ENCODE peak calls at places on chromosomes 2 and 18, in four cellular contexts. One of them, this sample, is unnamed.

GRCh38 chr2:67997528-67998267 is 65.1 kb downstream of the C1D start:
- DNase-seq in brain microvascular endothelial cell: peak; percentile 33
- DNase-seq in GM23248: peak; percentile 94
- DNase-seq in prostate gland: no peak
- DNase-seq in this sample: no peak

GRCh38 chr2:3222636-3223035 is 155.0 kb downstream of the EIPR1 start:
- DNase-seq in brain microvascular endothelial cell: peak; percentile 28
- DNase-seq in GM23248: no peak
- DNase-seq in prostate gland: no peak
- DNase-seq in this sample: no peak

GRCh38 chr2:170434900-170435640 is 257.1 kb downstream of the MYO3B start:
- DNase-seq in brain microvascular endothelial cell: no peak
- DNase-seq in GM23248: no peak
- DNase-seq in prostate gland: no peak
- DNase-seq in this sample: no peak

GRCh38 chr2:65937379-65938160 is 497.4 kb upstream of the MEIS1 start:
- DNase-seq in brain microvascular endothelial cell: no peak
- DNase-seq in GM23248: peak; percentile 38
- DNase-seq in prostate gland: no peak
- DNase-seq in this sample: no peak

GRCh38 chr2:107730898-107731297 is 95.8 kb upstream of the RGPD4 start:
- DNase-seq in brain microvascular endothelial cell: no peak
- DNase-seq in GM23248: peak; percentile 2
- DNase-seq in prostate gland: no peak
- DNase-seq in this sample: no peak

GRCh38 chr2:218129756-218130155 is 3.9 kb downstream of the CXCR2 start:
- DNase-seq in brain microvascular endothelial cell: no peak
- DNase-seq in GM23248: peak; percentile 43
- DNase-seq in prostate gland: no peak
- DNase-seq in this sample: no peak

GRCh38 chr18:57755473-57756067 is 47.5 kb downstream of the ATP8B1 start:
- DNase-seq in brain microvascular endothelial cell: no peak
- DNase-seq in GM23248: no peak
- DNase-seq in prostate gland: no peak
- DNase-seq in this sample: no peak

GRCh38 chr2:234490239-234491074 is 6.4 kb downstream of the ARL4C start:
- DNase-seq in brain microvascular endothelial cell: no peak
- DNase-seq in GM23248: no peak
- DNase-seq in prostate gland: no peak
- DNase-seq in this sample: no peak

DNA sequence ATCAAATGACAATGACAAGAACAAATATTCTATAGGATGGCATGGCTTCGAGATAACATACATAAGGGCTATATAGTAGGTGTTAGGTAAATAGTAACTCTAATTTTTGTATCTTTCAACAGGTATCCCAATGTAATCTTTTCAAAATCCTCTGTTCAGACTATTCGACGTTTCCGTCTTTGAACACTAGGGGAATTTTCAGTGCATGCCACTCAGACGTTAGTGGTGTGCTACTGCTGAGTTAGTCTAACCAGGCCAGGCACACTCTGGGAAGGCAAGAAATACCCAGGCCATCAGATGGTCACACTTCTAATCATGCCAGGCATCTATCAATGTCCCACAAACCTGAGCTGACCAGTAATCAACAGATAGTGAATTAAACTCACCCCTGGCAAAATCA is 14.6 kb upstream of the CREG2 start:
- DNase-seq in brain microvascular endothelial cell: no peak
- DNase-seq in GM23248: no peak
- DNase-seq in prostate gland: no peak
- DNase-seq in this sample: no peak
- H3K27ac ChIP-seq in brain microvascular endothelial cell: no peak overlapping the region
- H3K27ac ChIP-seq in GM23248: no peak overlapping the region
- H3K27ac ChIP-seq in prostate gland: no peak overlapping the region
- H3K27ac ChIP-seq in this sample: no peak overlapping the region

GRCh38 chr2:191657977-191658376 is 20.0 kb upstream of the NABP1 start:
- DNase-seq in brain microvascular endothelial cell: peak; percentile 28
- DNase-seq in GM23248: peak; percentile 92
- DNase-seq in prostate gland: no peak
- DNase-seq in this sample: no peak

GRCh38 chr2:191660575-191660974 is 17.4 kb upstream of the NABP1 start:
- DNase-seq in brain microvascular endothelial cell: no peak
- DNase-seq in GM23248: no peak
- DNase-seq in prostate gland: no peak
- DNase-seq in this sample: no peak

GRCh38 chr2:191659198-191659597 is 18.7 kb upstream of the NABP1 start:
- DNase-seq in brain microvascular endothelial cell: no peak
- DNase-seq in GM23248: no peak
- DNase-seq in prostate gland: no peak
- DNase-seq in this sample: no peak

GRCh38 chr2:191664823-191665222 is 13.1 kb upstream of the NABP1 start:
- DNase-seq in brain microvascular endothelial cell: no peak
- DNase-seq in GM23248: no peak
- DNase-seq in prostate gland: no peak
- DNase-seq in this sample: no peak

DNA sequence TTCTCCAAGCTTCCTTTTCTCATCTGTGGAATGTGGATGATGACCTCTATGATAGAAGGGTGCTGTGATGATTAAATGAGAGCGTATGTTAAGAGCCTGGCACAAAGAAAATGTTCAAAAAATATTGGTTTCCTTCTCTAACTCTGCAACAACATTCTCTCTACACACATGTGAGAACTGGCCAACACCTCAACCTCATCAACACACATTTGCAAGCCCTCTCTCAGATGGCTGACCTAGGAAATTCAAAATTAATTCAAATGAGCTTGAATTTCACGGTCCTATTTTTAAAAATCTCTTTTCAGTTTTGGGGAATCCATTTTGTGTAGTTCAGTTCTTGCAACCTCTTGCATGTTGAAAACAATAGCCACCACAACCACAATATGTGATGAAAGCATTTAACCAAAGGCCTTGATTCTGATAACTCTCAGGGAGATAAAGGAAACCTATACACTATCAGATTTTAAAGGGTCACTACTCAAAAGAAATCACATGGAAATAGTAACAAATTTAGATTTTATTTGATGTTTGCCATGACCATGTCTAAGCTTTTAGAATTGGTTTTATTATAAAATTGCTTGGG is 16.7 kb upstream of the NABP1 start:
- DNase-seq in brain microvascular endothelial cell: no peak
- DNase-seq in GM23248: no peak
- DNase-seq in prostate gland: no peak
- DNase-seq in this sample: no peak
- H3K27ac ChIP-seq in brain microvascular endothelial cell: no peak overlapping the region
- H3K27ac ChIP-seq in GM23248: no peak overlapping the region
- H3K27ac ChIP-seq in prostate gland: no peak overlapping the region
- H3K27ac ChIP-seq in this sample: no peak overlapping the region

GRCh38 chr18:658947-659533 is 1.6 kb downstream of the TYMS start:
- DNase-seq in brain microvascular endothelial cell: no peak
- DNase-seq in GM23248: no peak
- DNase-seq in prostate gland: no peak
- DNase-seq in this sample: no peak
- H3K27ac ChIP-seq in brain microvascular endothelial cell: no peak overlapping the region
- H3K27ac ChIP-seq in GM23248: no peak overlapping the region
- H3K27ac ChIP-seq in prostate gland: no peak overlapping the region
- H3K27ac ChIP-seq in this sample: no peak overlapping the region

GRCh38 chr2:49306925-49307324 is 152.6 kb upstream of the FSHR start:
- DNase-seq in brain microvascular endothelial cell: no peak
- DNase-seq in GM23248: no peak
- DNase-seq in prostate gland: peak; percentile 66
- DNase-seq in this sample: no peak
- H3K27ac ChIP-seq in brain microvascular endothelial cell: no peak overlapping the region
- H3K27ac ChIP-seq in GM23248: no peak overlapping the region
- H3K27ac ChIP-seq in prostate gland: peak overlapping the region; percentile 85
- H3K27ac ChIP-seq in this sample: no peak overlapping the region

DNA sequence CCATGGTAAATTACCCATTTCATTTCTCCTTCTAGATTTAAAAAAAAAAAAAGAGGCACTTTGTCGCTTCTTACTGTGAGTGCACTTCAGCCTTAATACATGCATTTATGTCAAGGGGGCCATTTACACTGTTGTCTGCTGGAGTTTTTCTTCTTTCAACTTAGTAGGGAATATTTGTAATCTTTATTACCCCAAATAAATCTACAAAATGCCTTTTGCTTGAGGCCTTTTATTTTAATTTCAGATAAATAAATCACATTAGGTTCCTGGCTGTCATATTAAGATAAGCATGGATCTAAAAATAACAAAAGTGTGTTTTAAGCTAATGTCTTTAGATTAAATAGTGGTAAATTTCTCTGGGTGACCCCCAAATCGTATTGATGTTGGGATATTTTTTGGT is 276.0 kb downstream of the NCKAP5 start:
- DNase-seq in brain microvascular endothelial cell: no peak
- DNase-seq in GM23248: no peak
- DNase-seq in prostate gland: no peak
- DNase-seq in this sample: no peak
- H3K27ac ChIP-seq in brain microvascular endothelial cell: no peak overlapping the region
- H3K27ac ChIP-seq in GM23248: no peak overlapping the region
- H3K27ac ChIP-seq in prostate gland: no peak overlapping the region
- H3K27ac ChIP-seq in this sample: no peak overlapping the region

DNA sequence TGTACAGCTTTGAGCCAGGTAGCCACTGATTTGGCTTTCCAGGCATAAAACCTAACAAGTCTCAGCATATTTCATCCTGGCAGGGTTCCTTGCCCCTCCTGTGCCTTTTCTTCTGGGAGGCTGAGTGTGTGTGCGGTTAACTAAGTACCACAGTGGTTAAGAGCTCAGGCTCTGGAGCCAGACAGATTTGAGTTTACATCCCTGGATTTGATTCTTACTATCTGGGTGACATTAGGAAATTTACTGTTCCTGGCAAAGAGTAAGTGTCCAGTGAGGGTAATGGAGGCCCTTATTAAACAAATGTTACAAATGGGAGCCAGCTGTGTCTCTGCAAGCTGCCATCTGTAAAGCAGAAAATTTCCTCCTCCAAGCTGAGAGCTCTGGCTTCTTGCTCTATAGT is 6.3 kb upstream of the COBLL1 start:
- DNase-seq in brain microvascular endothelial cell: no peak
- DNase-seq in GM23248: no peak
- DNase-seq in prostate gland: peak; percentile 64
- DNase-seq in this sample: no peak
- H3K27ac ChIP-seq in brain microvascular endothelial cell: no peak overlapping the region
- H3K27ac ChIP-seq in GM23248: no peak overlapping the region
- H3K27ac ChIP-seq in prostate gland: peak overlapping the region; percentile 4
- H3K27ac ChIP-seq in this sample: peak overlapping the region; percentile 30

GRCh38 chr2:190460533-190460932 is 52.4 kb downstream of the MFSD6 start:
- DNase-seq in brain microvascular endothelial cell: no peak
- DNase-seq in GM23248: no peak
- DNase-seq in prostate gland: no peak
- DNase-seq in this sample: no peak
- H3K27ac ChIP-seq in brain microvascular endothelial cell: no peak overlapping the region
- H3K27ac ChIP-seq in GM23248: no peak overlapping the region
- H3K27ac ChIP-seq in prostate gland: no peak overlapping the region
- H3K27ac ChIP-seq in this sample: no peak overlapping the region

GRCh38 chr2:127642706-127643697 is 3.0 kb upstream of the GPR17 start:
- DNase-seq in brain microvascular endothelial cell: no peak
- DNase-seq in GM23248: no peak
- DNase-seq in prostate gland: no peak
- DNase-seq in this sample: no peak
- H3K27ac ChIP-seq in brain microvascular endothelial cell: no peak overlapping the region
- H3K27ac ChIP-seq in GM23248: no peak overlapping the region
- H3K27ac ChIP-seq in prostate gland: no peak overlapping the region
- H3K27ac ChIP-seq in this sample: peak overlapping the region; percentile 9

DNA sequence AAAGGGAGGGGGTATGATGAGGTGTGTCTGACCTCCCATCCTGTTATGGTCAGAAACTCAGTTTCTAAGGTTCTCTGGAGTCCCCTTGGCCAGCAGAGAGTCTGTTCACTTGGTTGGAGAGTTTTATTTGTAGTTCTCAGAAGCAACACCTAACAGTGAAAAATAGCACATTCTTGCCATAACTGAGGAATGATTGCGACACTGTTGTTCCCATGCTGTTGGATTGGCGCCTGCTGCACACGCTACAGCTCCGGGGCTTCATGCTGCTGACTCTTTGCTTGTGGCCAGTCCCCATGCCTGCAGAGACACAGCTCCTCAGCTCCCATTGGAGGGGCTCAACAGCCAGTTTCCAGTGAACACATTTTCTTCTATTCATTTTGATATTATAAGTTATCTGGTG is 42.1 kb downstream of the TPGS2 start:
- DNase-seq in brain microvascular endothelial cell: peak; percentile 79
- DNase-seq in GM23248: peak; percentile 87
- DNase-seq in prostate gland: peak; percentile 15
- DNase-seq in this sample: no peak
- H3K27ac ChIP-seq in brain microvascular endothelial cell: peak overlapping the region; percentile 22
- H3K27ac ChIP-seq in GM23248: no peak overlapping the region
- H3K27ac ChIP-seq in prostate gland: no peak overlapping the region
- H3K27ac ChIP-seq in this sample: no peak overlapping the region